ENCODE peak calls at places on chromosome 1, in nine cellular contexts. H, Z, X, I, T, R, E, S and N are unnamed samples.

GRCh38 chr1:56953386-56953785 is 12.4 kb downstream of the C8B start:
- DNase-seq in R (no peak), H (no peak), I (no peak), Z (no peak), S (no peak), X (no peak), E (no peak), T (no peak), N (no peak)

GRCh38 chr1:44784094-44785026 is 3.6 kb downstream of the BEST4 start:
- DNase-seq in I (no peak), R (no peak), X (peak), Z (no peak), E (no peak), S (no peak), T (no peak), H (no peak), N (no peak)

GRCh38 chr1:41456847-41457540 is 27.5 kb downstream of the EDN2 start:
- DNase-seq in H (no peak), E (no peak), R (no peak), Z (no peak), I (no peak), S (no peak), X (no peak), T (no peak), N (no peak)

GRCh38 chr1:168636642-168637111 is 60.3 kb downstream of the XCL1 start:
- DNase-seq in I (no peak), S (peak), X (no peak), E (no peak), T (no peak), Z (no peak), R (no peak), H (no peak), N (peak)

GRCh38 chr1:97084566-97084965 is 363.0 kb downstream of the PTBP2 start:
- DNase-seq in R (no peak), T (no peak), H (no peak), Z (no peak), I (no peak), E (no peak), S (no peak), X (no peak), N (no peak)

GRCh38 chr1:214551052-214551435 is 358 bp downstream of the PTPN14 start:
- DNase-seq in Z (no peak), R (no peak), T (no peak), S (no peak), E (no peak), H (no peak), I (no peak), X (peak), N (peak)

GRCh38 chr1:229030642-229031390 is 240.1 kb upstream of the RAB4A start:
- DNase-seq in I (no peak), S (no peak), E (no peak), H (no peak), R (no peak), X (no peak), Z (no peak), T (no peak), N (no peak)

GRCh38 chr1:209618756-209619420 is 33.3 kb downstream of the LAMB3 start:
- DNase-seq in T (peak), H (no peak), X (no peak), Z (no peak), I (no peak), R (no peak), E (no peak), S (no peak), N (no peak)

GRCh38 chr1:30512922-30513265 is 210.5 kb downstream of the MATN1 start:
- DNase-seq in H (no peak), E (no peak), R (no peak), S (no peak), X (no peak), Z (no peak), I (no peak), T (no peak), N (peak)

GRCh38 chr1:110173466-110174117 is 23.3 kb downstream of the SLC6A17 start:
- DNase-seq in S (no peak), X (no peak), E (no peak), T (no peak), H (no peak), I (no peak), Z (no peak), R (no peak), N (no peak)

GRCh38 chr1:27007909-27008582 is 4.6 kb downstream of the TENT5B start:
- DNase-seq in S (no peak), X (no peak), E (no peak), Z (no peak), I (no peak), H (no peak), R (no peak), T (no peak), N (no peak)

GRCh38 chr1:226662704-226663326 is 76.3 kb downstream of the ITPKB start:
- DNase-seq in T (peak), E (peak), H (no peak), X (peak), I (no peak), Z (peak), S (peak), R (peak), N (no peak)

GRCh38 chr1:24321150-24321549 is 2.0 kb downstream of the GRHL3 start:
- DNase-seq in S (no peak), X (no peak), R (no peak), Z (no peak), I (no peak), T (no peak), E (no peak), H (no peak), N (no peak)

GRCh38 chr1:169928438-169929209 is 34.9 kb upstream of the SCYL3 start:
- DNase-seq in X (peak), I (no peak), S (peak), T (no peak), R (no peak), H (peak), E (peak), Z (no peak), N (no peak)

GRCh38 chr1:237817277-237817676 is 73.4 kb downstream of the ZP4 start:
- DNase-seq in E (no peak), I (no peak), T (no peak), Z (no peak), X (no peak), S (no peak), H (no peak), R (no peak), N (no peak)

GRCh38 chr1:236311040-236311439 is 29.3 kb upstream of the ERO1B start:
- DNase-seq in Z (no peak), X (no peak), H (no peak), R (no peak), T (no peak), S (no peak), E (no peak), I (no peak), N (no peak)

GRCh38 chr1:110155878-110156522 is 5.7 kb downstream of the SLC6A17 start:
- DNase-seq in Z (peak), T (no peak), E (no peak), R (peak), I (peak), S (peak), H (no peak), X (peak), N (peak)

GRCh38 chr1:14617791-14618190 is 19.3 kb downstream of the KAZN start:
- DNase-seq in E (no peak), Z (no peak), R (no peak), S (no peak), X (no peak), H (no peak), I (no peak), T (no peak), N (no peak)

GRCh38 chr1:205438213-205439158 is 16.6 kb upstream of the LEMD1 start:
- DNase-seq in T (peak), X (peak), S (peak), Z (no peak), H (peak), I (peak), E (no peak), R (no peak), N (peak)

GRCh38 chr1:26127235-26128163 is 15.9 kb downstream of the PDIK1L start:
- DNase-seq in T (no peak), E (no peak), Z (no peak), H (no peak), R (no peak), S (peak), I (no peak), X (no peak), N (peak)

GRCh38 chr1:154940880-154941228 is 4.3 kb upstream of the PMVK start:
- DNase-seq in E (no peak), X (no peak), S (no peak), R (no peak), Z (no peak), T (no peak), H (no peak), I (no peak), N (no peak)

GRCh38 chr1:229403573-229403972 is 30.3 kb downstream of the ACTA1 start:
- DNase-seq in S (no peak), X (no peak), T (no peak), H (no peak), I (no peak), R (no peak), E (no peak), Z (no peak), N (no peak)